ENCODE peak calls at places on chromosomes 12 and 14, in seven cellular contexts. L, W, S, Y, C, X and R are unnamed samples.
A peak's percentile ranks its signal among the peaks of the same experiment; 100 is the strongest.

GRCh38 chr14:66104486-66104885 is 381.7 kb upstream of the CCDC196 start:
- DNase-seq in L (no peak), W (no peak), S (no peak), Y (peak; percentile 28), C (no peak), X (no peak), R (no peak)

GRCh38 chr12:58656254-58657009 is 263.9 kb downstream of the LRIG3 start:
- DNase-seq in L (no peak), W (no peak), S (no peak), Y (no peak), C (no peak), X (no peak), R (no peak)

GRCh38 chr12:87020071-87020470 is 763.9 kb upstream of the MGAT4C start:
- DNase-seq in L (no peak), W (no peak), S (no peak), Y (no peak), C (no peak), X (no peak), R (peak; percentile 12)

GRCh38 chr12:98296462-98297079 is 218.8 kb upstream of the TMPO start:
- DNase-seq in L (no peak), W (no peak), S (no peak), Y (no peak), C (no peak), X (no peak), R (no peak)

GRCh38 chr12:9741726-9742125 is 8.8 kb upstream of the CLECL1 start:
- DNase-seq in L (no peak), W (no peak), S (peak; percentile 44), Y (no peak), C (peak; percentile 43), X (no peak), R (no peak)

GRCh38 chr14:67221982-67222328 is 19.3 kb upstream of the PALS1 start:
- DNase-seq in L (no peak), W (no peak), S (no peak), Y (no peak), C (no peak), X (no peak), R (no peak)

GRCh38 chr14:90615444-90616095 is 200.7 kb downstream of the TTC7B start:
- DNase-seq in L (no peak), W (no peak), S (no peak), Y (no peak), C (no peak), X (peak; percentile 83), R (no peak)

GRCh38 chr14:24171422-24172260 is at the start of gene REC8:
- DNase-seq in L (peak; percentile 63), W (no peak), S (peak; percentile 84), Y (no peak), C (peak; percentile 82), X (peak; percentile 97), R (no peak)

GRCh38 chr12:6772331-6772695 is at the start of gene LAG3:
- DNase-seq in L (no peak), W (no peak), S (no peak), Y (peak; percentile 13), C (no peak), X (no peak), R (no peak)

GRCh38 chr12:108752387-108752786 is 21.1 kb upstream of the CORO1C start:
- DNase-seq in L (no peak), W (no peak), S (no peak), Y (no peak), C (no peak), X (no peak), R (no peak)

GRCh38 chr12:48882325-48882687 is 16.6 kb upstream of the RND1 start:
- DNase-seq in L (no peak), W (no peak), S (peak; percentile 71), Y (no peak), C (peak; percentile 56), X (no peak), R (peak; percentile 74)

GRCh38 chr12:94230357-94230905 is 82.1 kb downstream of the PLXNC1 start:
- DNase-seq in L (no peak), W (peak; percentile 99), S (no peak), Y (no peak), C (no peak), X (no peak), R (no peak)

GRCh38 chr12:49538740-49539403 is at the start of gene KCNH3:
- DNase-seq in L (peak; percentile 48), W (no peak), S (peak; percentile 84), Y (peak; percentile 98), C (peak; percentile 86), X (peak; percentile 93), R (peak; percentile 71)

GRCh38 chr14:32203928-32204357 is 874 bp upstream of the RNU6-8 start:
- DNase-seq in L (no peak), W (peak; percentile 31), S (peak; percentile 29), Y (no peak), C (no peak), X (peak; percentile 30), R (peak; percentile 21)

GRCh38 chr14:23079716-23080115 is 15.2 kb downstream of the ACIN1 start:
- DNase-seq in L (no peak), W (no peak), S (no peak), Y (no peak), C (no peak), X (no peak), R (no peak)

GRCh38 chr12:6695313-6696045 is 5.1 kb downstream of the PIANP start:
- DNase-seq in L (no peak), W (no peak), S (no peak), Y (no peak), C (no peak), X (no peak), R (no peak)

DNA sequence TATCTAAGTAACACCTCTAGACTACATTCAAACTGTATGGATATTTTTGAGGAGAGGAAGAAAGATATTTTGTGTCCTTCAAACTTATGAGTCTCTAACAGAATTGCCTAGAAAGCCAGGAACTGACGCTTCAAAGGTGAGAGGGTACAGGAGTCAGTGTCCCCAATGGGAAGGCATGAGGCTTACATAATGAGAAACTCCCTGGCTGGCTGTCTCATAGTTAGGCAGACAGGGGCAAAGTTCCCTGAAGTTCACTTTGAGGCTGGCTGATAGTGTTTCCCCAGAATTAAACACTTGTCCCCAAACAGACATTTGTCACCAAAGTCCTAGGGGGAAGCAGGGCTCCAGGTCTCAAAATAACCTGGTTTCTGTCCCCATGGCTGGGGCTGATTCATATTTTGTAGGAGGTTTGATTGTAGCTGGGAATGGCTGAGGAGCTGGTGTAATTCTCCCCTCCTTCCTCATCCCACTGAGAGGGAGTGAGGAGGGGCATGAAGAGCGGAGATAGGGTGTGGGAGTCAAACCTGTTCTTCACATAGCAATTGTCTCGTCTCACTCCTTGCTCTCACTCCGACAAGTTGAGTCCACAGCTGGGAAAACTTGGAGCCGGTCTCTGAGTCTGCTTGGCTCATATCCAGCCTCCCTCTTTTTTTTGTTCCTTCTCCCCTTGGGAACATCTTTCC is 56.4 kb upstream of the CISTR start:
- DNase-seq in L (no peak), W (peak; percentile 29), S (no peak), Y (no peak), C (no peak), X (no peak), R (no peak)
- TF ChIP-seq EP300 in L (no peak), W (no peak), S (no peak), Y (no peak), C (no peak), X (no peak), R (no peak)

GRCh38 chr12:11769723-11770514 is 120.4 kb downstream of the ETV6 start:
- DNase-seq in L (no peak), W (no peak), S (peak; percentile 39), Y (no peak), C (no peak), X (no peak), R (no peak)

GRCh38 chr12:11768233-11768965 is 118.9 kb downstream of the ETV6 start:
- DNase-seq in L (no peak), W (peak; percentile 35), S (no peak), Y (no peak), C (no peak), X (no peak), R (no peak)

GRCh38 chr12:11771895-11772502 is 122.5 kb downstream of the ETV6 start:
- DNase-seq in L (no peak), W (no peak), S (no peak), Y (no peak), C (no peak), X (no peak), R (no peak)

GRCh38 chr12:11773889-11774677 is 124.6 kb downstream of the ETV6 start:
- DNase-seq in L (no peak), W (no peak), S (peak; percentile 46), Y (no peak), C (no peak), X (no peak), R (no peak)

GRCh38 chr12:11771356-11771755 is 121.9 kb downstream of the ETV6 start:
- DNase-seq in L (no peak), W (no peak), S (no peak), Y (no peak), C (no peak), X (no peak), R (peak; percentile 52)
- TF ChIP-seq EP300 in L (no peak), W (no peak), S (no peak), Y (no peak), C (no peak), X (no peak), R (no peak)

GRCh38 chr12:68808388-68809189 is 612 bp downstream of the MDM2 start:
- DNase-seq in L (peak; percentile 55), W (peak; percentile 96), S (peak; percentile 85), Y (peak; percentile 68), C (peak; percentile 79), X (peak; percentile 81), R (peak; percentile 72)

GRCh38 chr12:68807576-68808387 is at the start of gene MDM2:
- DNase-seq in L (peak; percentile 87), W (peak; percentile 90), S (peak; percentile 97), Y (peak; percentile 95), C (peak; percentile 97), X (peak; percentile 99), R (peak; percentile 97)

GRCh38 chr12:68805592-68806120 is 2.3 kb upstream of the MDM2 start:
- DNase-seq in L (no peak), W (no peak), S (no peak), Y (no peak), C (no peak), X (no peak), R (no peak)

GRCh38 chr12:68804654-68805591 is 3.1 kb upstream of the MDM2 start:
- DNase-seq in L (no peak), W (peak; percentile 88), S (no peak), Y (peak; percentile 15), C (no peak), X (no peak), R (no peak)

DNA sequence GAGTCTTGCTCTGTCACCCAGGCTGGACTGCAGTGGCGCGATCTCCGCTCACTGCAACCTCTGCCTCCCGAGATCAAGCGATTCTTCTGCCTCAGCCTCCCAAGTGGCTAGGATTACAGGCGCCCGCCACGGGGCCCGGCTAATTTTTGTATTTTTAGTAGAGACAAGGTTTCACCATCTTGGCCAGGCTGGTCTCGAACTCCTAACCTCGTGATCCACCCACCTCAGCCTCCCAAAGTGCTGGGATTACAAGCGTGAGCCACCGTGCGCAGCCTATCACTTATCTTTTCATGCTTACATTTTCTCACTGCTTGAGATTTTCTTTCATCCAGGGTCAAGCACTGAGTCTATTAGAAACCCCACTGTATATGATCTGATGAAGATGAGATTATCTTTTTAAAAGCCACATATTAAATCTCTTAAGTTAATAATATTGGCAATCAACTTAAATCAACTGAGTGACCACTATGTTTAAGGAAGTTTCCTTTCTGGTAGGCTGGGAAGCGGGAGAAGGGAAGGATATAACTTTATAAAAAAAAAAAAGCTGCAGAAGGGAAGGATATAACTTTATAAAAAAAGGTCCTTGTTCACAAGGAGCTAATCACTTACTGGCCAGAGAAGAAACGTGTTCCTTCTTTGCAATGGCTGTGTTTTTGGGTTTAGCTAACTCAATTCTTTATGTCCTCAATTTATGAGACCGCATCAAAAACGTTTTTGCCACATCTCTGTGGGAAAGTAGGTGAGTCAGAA is 1.3 kb upstream of the MDM2 start:
- DNase-seq in L (no peak), W (no peak), S (no peak), Y (no peak), C (no peak), X (no peak), R (no peak)
- TF ChIP-seq EP300 in L (no peak), W (no peak), S (no peak), Y (no peak), C (no peak), X (no peak), R (no peak)

GRCh38 chr12:26692417-26692816 is 140.6 kb downstream of the ITPR2 start:
- DNase-seq in L (no peak), W (no peak), S (no peak), Y (no peak), C (no peak), X (no peak), R (no peak)
- TF ChIP-seq EP300 in L (no peak), W (no peak), S (no peak), Y (no peak), C (no peak), X (no peak), R (no peak)